ENCODE peak calls at places on chromosomes 5 and 9, in five cellular contexts. One of them, this sample, is unnamed.

GRCh38 chr9:84711936-84712335 is 42.4 kb downstream of the NTRK2 start:
- DNase-seq in fibroblast of lung: no peak
- DNase-seq in SK-N-SH: peak
- DNase-seq in coronary artery: no peak
- DNase-seq in CD4-positive, alpha-beta memory T cell: no peak
- DNase-seq in this sample: no peak

GRCh38 chr5:55344392-55344992 is 36.7 kb downstream of the MTREX start:
- DNase-seq in fibroblast of lung: peak
- DNase-seq in SK-N-SH: peak
- DNase-seq in coronary artery: no peak
- DNase-seq in CD4-positive, alpha-beta memory T cell: peak
- DNase-seq in this sample: peak

GRCh38 chr5:40578501-40579451 is 100.9 kb upstream of the PTGER4 start:
- DNase-seq in fibroblast of lung: peak
- DNase-seq in SK-N-SH: no peak
- DNase-seq in coronary artery: no peak
- DNase-seq in CD4-positive, alpha-beta memory T cell: no peak
- DNase-seq in this sample: no peak

GRCh38 chr5:178234753-178235599 is 2.4 kb upstream of the PHYKPL start:
- DNase-seq in fibroblast of lung: peak
- DNase-seq in SK-N-SH: peak
- DNase-seq in coronary artery: no peak
- DNase-seq in CD4-positive, alpha-beta memory T cell: peak
- DNase-seq in this sample: peak

GRCh38 chr9:133233681-133234432 is 24.8 kb upstream of the OBP2B start:
- DNase-seq in fibroblast of lung: no peak
- DNase-seq in SK-N-SH: no peak
- DNase-seq in coronary artery: peak
- DNase-seq in CD4-positive, alpha-beta memory T cell: no peak
- DNase-seq in this sample: no peak

GRCh38 chr9:126874546-126875314 is 14.3 kb downstream of the ZBTB34 start:
- DNase-seq in fibroblast of lung: no peak
- DNase-seq in SK-N-SH: no peak
- DNase-seq in coronary artery: no peak
- DNase-seq in CD4-positive, alpha-beta memory T cell: no peak
- DNase-seq in this sample: no peak

GRCh38 chr5:68464424-68464823 is 248.9 kb downstream of the PIK3R1 start:
- DNase-seq in fibroblast of lung: no peak
- DNase-seq in SK-N-SH: no peak
- DNase-seq in coronary artery: no peak
- DNase-seq in CD4-positive, alpha-beta memory T cell: peak
- DNase-seq in this sample: no peak

GRCh38 chr5:179269781-179270543 is 75.3 kb downstream of the ADAMTS2 start:
- DNase-seq in fibroblast of lung: no peak
- DNase-seq in SK-N-SH: peak
- DNase-seq in coronary artery: peak
- DNase-seq in CD4-positive, alpha-beta memory T cell: no peak
- DNase-seq in this sample: no peak

GRCh38 chr5:27403248-27403882 is 365.0 kb upstream of the CDH9 start:
- DNase-seq in fibroblast of lung: no peak
- DNase-seq in SK-N-SH: no peak
- DNase-seq in coronary artery: no peak
- DNase-seq in CD4-positive, alpha-beta memory T cell: no peak
- DNase-seq in this sample: no peak

GRCh38 chr5:102758576-102758975 is 3.5 kb downstream of the PAM start:
- DNase-seq in fibroblast of lung: peak
- DNase-seq in SK-N-SH: no peak
- DNase-seq in coronary artery: no peak
- DNase-seq in CD4-positive, alpha-beta memory T cell: no peak
- DNase-seq in this sample: no peak

GRCh38 chr5:97550164-97550563 is 367.1 kb upstream of the RIOK2 start:
- DNase-seq in fibroblast of lung: peak
- DNase-seq in SK-N-SH: no peak
- DNase-seq in coronary artery: no peak
- DNase-seq in CD4-positive, alpha-beta memory T cell: no peak
- DNase-seq in this sample: no peak

GRCh38 chr5:176642675-176643490 is 4.4 kb upstream of the TSPAN17 start:
- DNase-seq in fibroblast of lung: no peak
- DNase-seq in SK-N-SH: no peak
- DNase-seq in coronary artery: no peak
- DNase-seq in CD4-positive, alpha-beta memory T cell: no peak
- DNase-seq in this sample: no peak

GRCh38 chr9:122124048-122124447 is 30.9 kb upstream of the TTLL11 start:
- DNase-seq in fibroblast of lung: no peak
- DNase-seq in SK-N-SH: no peak
- DNase-seq in coronary artery: no peak
- DNase-seq in CD4-positive, alpha-beta memory T cell: no peak
- DNase-seq in this sample: no peak

GRCh38 chr9:123063172-123063508 is 29.7 kb downstream of the GPR21 start:
- DNase-seq in fibroblast of lung: peak
- DNase-seq in SK-N-SH: no peak
- DNase-seq in coronary artery: no peak
- DNase-seq in CD4-positive, alpha-beta memory T cell: no peak
- DNase-seq in this sample: no peak

GRCh38 chr5:54357371-54358058 is 47.1 kb upstream of the ARL15 start:
- DNase-seq in fibroblast of lung: no peak
- DNase-seq in SK-N-SH: peak
- DNase-seq in coronary artery: no peak
- DNase-seq in CD4-positive, alpha-beta memory T cell: no peak
- DNase-seq in this sample: no peak

GRCh38 chr5:132872788-132873118 is 715 bp upstream of the LEAP2 start:
- DNase-seq in fibroblast of lung: no peak
- DNase-seq in SK-N-SH: no peak
- DNase-seq in coronary artery: no peak
- DNase-seq in CD4-positive, alpha-beta memory T cell: no peak
- DNase-seq in this sample: no peak

GRCh38 chr5:53114988-53115387 is 5.4 kb upstream of the MOCS2 start:
- DNase-seq in fibroblast of lung: peak
- DNase-seq in SK-N-SH: no peak
- DNase-seq in coronary artery: no peak
- DNase-seq in CD4-positive, alpha-beta memory T cell: no peak
- DNase-seq in this sample: no peak

DNA sequence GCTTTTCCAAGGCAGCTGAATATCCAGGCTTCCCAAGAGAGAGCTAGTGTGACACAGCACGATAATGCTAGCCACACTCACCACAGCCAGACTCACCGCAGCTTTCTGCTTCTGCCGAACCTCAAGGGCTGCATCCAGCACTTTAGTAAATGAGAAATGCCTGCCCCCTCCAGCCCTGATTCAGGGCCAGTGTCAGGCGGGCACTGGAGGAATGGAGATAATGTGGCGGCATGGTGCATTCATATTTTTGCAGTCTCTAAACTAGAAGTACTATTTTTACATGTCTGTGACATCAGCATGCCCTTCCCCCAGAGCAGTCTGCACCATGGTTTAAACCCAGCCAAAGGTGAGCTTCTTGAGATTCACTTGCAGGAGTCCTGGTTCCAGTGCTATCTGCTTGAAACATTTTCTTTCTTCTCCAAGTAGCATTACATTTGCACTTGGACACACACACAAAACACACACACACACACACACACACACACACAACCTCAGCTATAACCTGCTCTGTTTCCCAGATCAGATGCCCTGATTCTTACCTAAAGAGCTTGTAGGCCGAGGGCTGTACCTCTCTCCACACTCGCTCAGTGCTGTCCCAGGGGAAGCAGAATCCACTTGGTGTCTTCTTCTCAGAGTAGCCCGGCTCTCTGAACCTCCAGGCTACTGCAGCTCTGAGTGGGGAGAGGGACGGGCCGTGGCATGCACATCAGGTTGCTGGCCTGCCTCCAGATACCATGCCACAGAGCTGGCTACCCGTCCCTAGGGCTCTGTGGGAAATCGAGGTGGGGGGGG is at the start of gene FGF1:
- DNase-seq in fibroblast of lung: no peak
- DNase-seq in SK-N-SH: peak
- DNase-seq in coronary artery: peak
- DNase-seq in CD4-positive, alpha-beta memory T cell: no peak
- DNase-seq in this sample: no peak
- H3K27ac ChIP-seq in fibroblast of lung: no peak
- H3K27ac ChIP-seq in SK-N-SH: peak
- H3K27ac ChIP-seq in coronary artery: peak
- H3K27ac ChIP-seq in CD4-positive, alpha-beta memory T cell: no peak
- H3K27ac ChIP-seq in this sample: no peak

DNA sequence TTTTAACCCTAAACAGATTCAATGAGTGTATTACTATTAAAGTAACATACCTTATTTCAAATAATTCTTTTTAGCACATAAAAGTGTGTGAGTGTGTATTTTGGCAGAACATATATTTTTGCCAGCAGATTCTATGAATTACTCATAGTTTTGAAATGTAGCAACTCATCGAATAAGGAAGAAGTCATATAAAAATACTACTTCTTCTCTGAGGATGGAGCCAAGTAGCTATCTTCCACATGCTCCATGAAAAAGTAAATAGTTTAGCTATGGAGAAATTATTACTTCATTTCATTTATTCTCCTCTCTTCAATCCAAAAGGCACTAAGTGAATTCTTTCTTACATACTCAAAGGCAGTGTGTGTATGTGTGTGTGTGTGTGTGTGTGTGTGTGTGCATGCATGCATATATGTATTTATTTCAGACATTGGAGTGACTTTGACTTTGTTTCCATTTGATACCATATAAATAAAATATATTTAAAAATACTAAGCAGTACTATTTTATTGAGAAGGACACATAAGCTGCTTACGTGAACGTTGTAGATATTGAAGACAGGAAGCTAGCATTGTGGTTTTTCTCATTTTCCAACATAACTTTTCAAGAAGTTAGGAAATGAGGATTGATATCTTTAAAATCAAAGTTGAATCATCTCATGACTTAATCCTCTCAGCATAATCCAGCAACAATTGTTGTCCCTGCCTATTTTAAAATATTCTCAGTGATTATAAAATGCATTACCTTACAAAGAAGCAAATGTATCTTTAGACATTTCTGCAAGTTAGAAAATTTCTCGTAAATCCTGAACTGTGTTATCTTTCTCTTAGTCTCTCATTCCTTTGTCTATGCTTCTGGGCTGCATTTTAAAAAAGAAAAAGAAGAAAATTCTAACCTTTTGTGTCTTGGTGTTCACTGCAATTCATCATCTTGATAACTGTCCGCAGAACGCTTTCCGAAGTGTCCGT is 1090.1 kb upstream of the CDH6 start:
- DNase-seq in fibroblast of lung: peak
- DNase-seq in SK-N-SH: no peak
- DNase-seq in coronary artery: no peak
- DNase-seq in CD4-positive, alpha-beta memory T cell: no peak
- DNase-seq in this sample: no peak
- H3K4me3 ChIP-seq in fibroblast of lung: no peak
- H3K4me3 ChIP-seq in SK-N-SH: no peak
- H3K4me3 ChIP-seq in coronary artery: no peak
- H3K4me3 ChIP-seq in CD4-positive, alpha-beta memory T cell: no peak
- H3K4me3 ChIP-seq in this sample: no peak

GRCh38 chr9:135703726-135704125 is 1.7 kb downstream of the KCNT1 start:
- DNase-seq in fibroblast of lung: no peak
- DNase-seq in SK-N-SH: no peak
- DNase-seq in coronary artery: no peak
- DNase-seq in CD4-positive, alpha-beta memory T cell: no peak
- DNase-seq in this sample: no peak

GRCh38 chr9:135699440-135699839 is at the start of gene SOHLH1:
- DNase-seq in fibroblast of lung: no peak
- DNase-seq in SK-N-SH: no peak
- DNase-seq in coronary artery: no peak
- DNase-seq in CD4-positive, alpha-beta memory T cell: no peak
- DNase-seq in this sample: no peak

GRCh38 chr9:135700525-135700924 is 1.2 kb upstream of the SOHLH1 start:
- DNase-seq in fibroblast of lung: no peak
- DNase-seq in SK-N-SH: no peak
- DNase-seq in coronary artery: no peak
- DNase-seq in CD4-positive, alpha-beta memory T cell: no peak
- DNase-seq in this sample: no peak

GRCh38 chr9:135702002-135702721 is at the start of gene KCNT1:
- DNase-seq in fibroblast of lung: peak
- DNase-seq in SK-N-SH: peak
- DNase-seq in coronary artery: no peak
- DNase-seq in CD4-positive, alpha-beta memory T cell: no peak
- DNase-seq in this sample: peak

GRCh38 chr9:135701067-135701967 is 668 bp upstream of the KCNT1 start:
- DNase-seq in fibroblast of lung: no peak
- DNase-seq in SK-N-SH: peak
- DNase-seq in coronary artery: no peak
- DNase-seq in CD4-positive, alpha-beta memory T cell: no peak
- DNase-seq in this sample: peak
- H3K27ac ChIP-seq in fibroblast of lung: no peak
- H3K27ac ChIP-seq in SK-N-SH: no peak
- H3K27ac ChIP-seq in coronary artery: no peak
- H3K27ac ChIP-seq in CD4-positive, alpha-beta memory T cell: no peak
- H3K27ac ChIP-seq in this sample: peak

GRCh38 chr5:2007906-2008437 is 125.2 kb upstream of the IRX4 start:
- DNase-seq in fibroblast of lung: no peak
- DNase-seq in SK-N-SH: no peak
- DNase-seq in coronary artery: no peak
- DNase-seq in CD4-positive, alpha-beta memory T cell: no peak
- DNase-seq in this sample: no peak
- H3K4me3 ChIP-seq in fibroblast of lung: no peak
- H3K4me3 ChIP-seq in SK-N-SH: no peak
- H3K4me3 ChIP-seq in coronary artery: peak
- H3K4me3 ChIP-seq in CD4-positive, alpha-beta memory T cell: no peak
- H3K4me3 ChIP-seq in this sample: no peak